ENCODE peak calls at places on chromosomes 11 and 22, in six cellular contexts. L is activated CD8-positive, alpha-beta T cell treated with anti-CD3 and anti-CD28 coated beads for 36 hours; M is tibial nerve; E is mesothelial cell of epicardium; J is dorsolateral prefrontal cortex; A is SK-N-SH. R is an unnamed sample.

GRCh38 chr22:24327827-24328226 is 57.2 kb downstream of the SPECC1L start:
- DNase-seq in A (no peak), L (no peak), M (no peak), J (no peak), E (no peak), R (no peak)

GRCh38 chr11:34929794-34930763 is 13.7 kb downstream of the PDHX start:
- DNase-seq in M (no peak), A (no peak), J (no peak), E (no peak), L (no peak), R (no peak)

GRCh38 chr22:19679476-19680099 is 34.7 kb upstream of the SEPTIN5 start:
- DNase-seq in M (no peak), A (peak; percentile 74), E (no peak), J (peak; percentile 26), L (peak; percentile 52), R (no peak)

GRCh38 chr11:66848671-66849500 is 5.6 kb downstream of the RCE1 start:
- DNase-seq in A (peak; percentile 16), E (no peak), J (no peak), M (no peak), L (no peak), R (no peak)

GRCh38 chr11:9697766-9698165 is 33.9 kb downstream of the SWAP70 start:
- DNase-seq in E (no peak), A (no peak), J (no peak), L (no peak), M (no peak), R (no peak)

GRCh38 chr11:63012450-63013238 is 3.0 kb downstream of the SLC22A8 start:
- DNase-seq in E (no peak), M (no peak), L (no peak), A (no peak), J (no peak), R (no peak)

GRCh38 chr11:67614730-67615454 is 8.2 kb downstream of the NDUFV1 start:
- DNase-seq in L (no peak), E (no peak), A (no peak), J (no peak), M (no peak), R (no peak)

GRCh38 chr11:128343870-128344269 is 243.5 kb downstream of the ETS1 start:
- DNase-seq in J (no peak), E (no peak), L (peak; percentile 41), A (no peak), M (no peak), R (no peak)

GRCh38 chr11:134780486-134781155 is 368.6 kb upstream of the B3GAT1 start:
- DNase-seq in M (no peak), A (no peak), L (no peak), J (no peak), E (no peak), R (no peak)

GRCh38 chr22:30392661-30393321 is 4.0 kb upstream of the SEC14L2 start:
- DNase-seq in A (no peak), E (no peak), L (peak; percentile 47), M (no peak), J (no peak), R (no peak)

GRCh38 chr11:95101935-95102334 is 12.3 kb downstream of the ENDOD1 start:
- DNase-seq in A (no peak), L (no peak), M (no peak), E (no peak), J (no peak), R (no peak)

GRCh38 chr22:20758688-20759087 is 15.2 kb upstream of the SERPIND1 start:
- DNase-seq in J (no peak), L (no peak), M (no peak), E (no peak), A (peak; percentile 30), R (no peak)

GRCh38 chr11:25052844-25053243 is 556.0 kb downstream of the LUZP2 start:
- DNase-seq in A (no peak), L (no peak), E (no peak), J (no peak), M (no peak), R (no peak)

GRCh38 chr11:71106671-71107070 is 145.7 kb downstream of the SHANK2 start:
- DNase-seq in L (no peak), A (no peak), J (no peak), E (no peak), M (no peak), R (no peak)

GRCh38 chr11:121367434-121367833 is 74.9 kb downstream of the SC5D start:
- DNase-seq in J (no peak), M (no peak), E (no peak), L (peak; percentile 16), A (no peak), R (no peak)

GRCh38 chr22:37454857-37455686 is 27.8 kb upstream of the ELFN2 start:
- DNase-seq in A (no peak), M (no peak), J (no peak), L (no peak), E (no peak), R (no peak)

GRCh38 chr11:17439316-17439782 is 37.3 kb downstream of the ABCC8 start:
- DNase-seq in A (no peak), L (peak; percentile 7), M (no peak), J (no peak), E (no peak), R (no peak)

GRCh38 chr11:110712643-110713468 is 619 bp upstream of the ARHGAP20 start:
- DNase-seq in E (peak; percentile 62), L (no peak), A (peak; percentile 69), M (peak; percentile 15), J (no peak), R (no peak)

GRCh38 chr11:32487270-32487669 is 51.9 kb upstream of the WT1 start:
- DNase-seq in J (no peak), A (peak; percentile 12), M (no peak), E (no peak), L (no peak), R (no peak)
- TF ChIP-seq CTCF in J (no peak), A (peak; percentile 37), M (no peak), E (no peak), L (no peak), R (peak; percentile 53)

GRCh38 chr11:64803163-64803845 is at the start of gene MAP4K2:
- DNase-seq in J (peak; percentile 88), E (peak; percentile 91), A (peak; percentile 98), L (peak; percentile 88), M (peak; percentile 83), R (peak; percentile 89)
- TF ChIP-seq CTCF in J (peak; percentile 43), E (no peak), A (peak; percentile 38), L (no peak), M (peak; percentile 49), R (peak; percentile 45)

GRCh38 chr11:84812351-84813083 is 814.6 kb downstream of the DLG2 start:
- DNase-seq in L (no peak), J (no peak), E (no peak), A (no peak), M (no peak), R (no peak)
- TF ChIP-seq CTCF in L (no peak), J (no peak), E (no peak), A (no peak), M (no peak), R (no peak)

GRCh38 chr22:27919943-27920755 is 1.1 kb upstream of the PITPNB start:
- DNase-seq in E (no peak), A (peak; percentile 25), J (no peak), L (peak; percentile 74), M (no peak), R (no peak)
- TF ChIP-seq CTCF in E (no peak), A (no peak), J (no peak), L (no peak), M (no peak), R (no peak)

DNA sequence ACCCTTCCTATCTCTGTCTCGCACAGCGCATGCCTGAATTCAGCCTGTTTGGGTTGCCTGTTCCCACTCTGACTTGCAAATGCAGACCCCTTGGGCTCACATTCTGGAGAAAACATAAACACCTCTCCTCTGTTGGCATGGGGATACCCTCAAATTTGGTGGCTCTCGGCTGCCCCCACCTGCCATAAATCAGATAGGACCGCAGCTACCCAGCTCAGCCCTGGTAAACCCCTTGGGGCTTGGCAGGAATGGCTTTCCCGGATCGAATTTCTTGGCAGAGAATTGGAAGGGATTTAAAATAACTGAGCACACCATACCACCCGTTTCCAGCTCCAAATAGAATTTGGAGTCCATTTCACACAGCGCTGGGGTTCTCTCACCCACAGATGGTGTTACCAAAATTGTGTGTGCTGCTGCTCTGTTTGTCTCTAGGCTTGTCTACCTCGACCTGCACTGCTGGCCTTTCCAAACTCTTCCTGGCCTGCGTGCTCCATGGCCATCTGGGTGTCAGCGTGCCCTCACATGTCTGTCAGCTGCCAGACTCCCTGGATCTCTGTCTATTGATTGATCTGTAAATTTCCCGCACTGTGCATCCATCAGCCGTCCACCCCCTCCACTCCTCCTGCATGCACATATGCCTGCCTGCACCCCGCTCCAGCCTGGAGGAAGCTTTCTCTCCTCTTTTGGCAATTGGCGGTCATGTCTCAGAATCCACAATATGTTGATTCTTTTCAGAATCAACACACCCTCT is 134.0 kb downstream of the NTM start:
- DNase-seq in J (peak; percentile 26), M (no peak), L (no peak), A (peak; percentile 65), E (no peak), R (no peak)
- TF ChIP-seq CTCF in J (peak; percentile 64), M (no peak), L (no peak), A (no peak), E (no peak), R (peak; percentile 65)

DNA sequence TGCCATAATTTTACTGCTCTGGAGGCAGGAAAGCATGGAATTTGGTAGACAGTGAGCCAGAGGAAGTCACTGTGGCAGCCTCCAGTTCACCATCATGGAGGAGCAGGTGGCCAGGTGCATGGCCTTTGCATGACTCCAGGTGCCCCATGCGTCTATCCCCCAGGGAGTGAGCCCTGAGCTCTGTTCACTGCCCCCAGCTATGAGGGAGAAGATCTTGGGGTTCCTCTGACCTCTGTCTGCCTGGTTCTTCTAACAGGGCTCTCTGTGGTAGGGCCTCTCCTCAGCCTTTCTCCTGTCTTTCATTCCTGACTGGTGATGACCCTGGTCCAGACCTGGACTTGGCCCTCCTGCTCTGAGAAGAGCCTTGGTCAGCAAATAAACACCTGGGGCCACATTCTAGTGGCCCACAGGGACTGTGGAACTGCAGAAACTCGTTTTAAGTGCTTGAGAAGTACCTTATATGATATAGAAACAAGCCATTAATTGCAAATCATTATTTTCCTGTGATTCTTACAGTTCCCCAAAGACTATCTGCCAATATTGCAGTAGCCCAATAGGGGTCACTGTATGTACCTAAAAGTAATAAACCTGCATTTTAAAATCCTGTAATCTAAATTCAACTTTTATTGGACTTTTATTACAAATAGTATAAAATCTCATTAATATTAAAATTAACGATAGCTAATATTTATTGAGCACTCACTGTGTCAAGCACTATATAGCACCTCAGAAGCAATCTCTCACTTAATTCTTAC is 120.0 kb upstream of the SYT13 start:
- DNase-seq in L (no peak), A (no peak), E (no peak), J (no peak), M (no peak), R (no peak)
- TF ChIP-seq CTCF in L (peak; percentile 34), A (peak; percentile 73), E (peak; percentile 51), J (peak; percentile 54), M (no peak), R (peak; percentile 72)

R was measured in type B pancreatic cell.